ENCODE peak calls at places on chromosomes 1 and 21, in ten cellular contexts. J is psoas muscle; R is left ventricle myocardium inferior; B is tibial artery; L is endodermal cell; F is PC-9; O is K562; E is AG04450; Y is stomach; G is CD8-positive, alpha-beta T cell. Z is an unnamed sample. For H3K9me3, the result is how much of the 10 kb centered on the place peaks cover.

GRCh38 chr1:201482755-201483154 is 13.8 kb upstream of the PHLDA3 start:
- DNase-seq in J (no peak), R (no peak), B (no peak), L (no peak), F (no peak), O (no peak), E (no peak), Y (no peak), G (no peak), Z (no peak)

GRCh38 chr21:17387030-17387617 is 125.7 kb upstream of the CXADR start:
- DNase-seq in J (no peak), R (no peak), B (no peak), L (peak), F (peak), O (peak), E (peak), Y (peak), G (no peak), Z (peak)

GRCh38 chr1:65063025-65063424 is 85.0 kb upstream of the AK4 start:
- DNase-seq in J (no peak), R (no peak), B (no peak), L (no peak), F (no peak), O (no peak), E (no peak), Y (no peak), G (no peak), Z (no peak)

GRCh38 chr1:205283270-205284147 is 38.0 kb downstream of the NUAK2 start:
- DNase-seq in J (no peak), R (no peak), B (no peak), L (no peak), F (no peak), O (no peak), E (no peak), Y (no peak), G (no peak), Z (no peak)

GRCh38 chr21:33212159-33212851 is 17.4 kb upstream of the IFNAR2 start:
- DNase-seq in J (no peak), R (no peak), B (no peak), L (no peak), F (no peak), O (peak), E (peak), Y (no peak), G (peak), Z (no peak)

GRCh38 chr21:34808569-34809204 is 139.9 kb downstream of the CLIC6 start:
- DNase-seq in J (no peak), R (no peak), B (no peak), L (no peak), F (no peak), O (no peak), E (peak), Y (no peak), G (no peak), Z (no peak)

GRCh38 chr1:205124726-205125125 is 2.9 kb upstream of the RBBP5 start:
- DNase-seq in J (no peak), R (no peak), B (no peak), L (no peak), F (no peak), O (no peak), E (no peak), Y (no peak), G (no peak), Z (no peak)

GRCh38 chr1:168365719-168366474 is 85.2 kb downstream of the TBX19 start:
- DNase-seq in J (no peak), R (no peak), B (no peak), L (no peak), F (no peak), O (peak), E (no peak), Y (no peak), G (no peak), Z (no peak)

GRCh38 chr1:201214886-201215285 is 24.3 kb downstream of the IGFN1 start:
- DNase-seq in J (no peak), R (no peak), B (no peak), L (peak), F (no peak), O (no peak), E (no peak), Y (peak), G (no peak), Z (peak)

GRCh38 chr1:202505356-202505755 is 156.9 kb downstream of the PPP1R12B start:
- DNase-seq in J (no peak), R (no peak), B (peak), L (no peak), F (no peak), O (no peak), E (peak), Y (no peak), G (no peak), Z (no peak)

GRCh38 chr1:69406244-69406643 is 161.5 kb upstream of the LRRC7 start:
- DNase-seq in J (no peak), R (no peak), B (no peak), L (no peak), F (no peak), O (no peak), E (no peak), Y (no peak), G (no peak), Z (no peak)

GRCh38 chr1:12166834-12167492 is at the start of gene TNFRSF1B:
- DNase-seq in J (peak), R (peak), B (no peak), L (peak), F (no peak), O (peak), E (no peak), Y (peak), G (peak), Z (peak)

GRCh38 chr1:8903908-8904650 is 25.6 kb upstream of the ENO1 start:
- DNase-seq in J (peak), R (no peak), B (peak), L (no peak), F (peak), O (no peak), E (peak), Y (peak), G (no peak), Z (no peak)

GRCh38 chr1:190754769-190755168 is 277.1 kb upstream of the BRINP3 start:
- DNase-seq in J (no peak), R (no peak), B (no peak), L (no peak), F (no peak), O (peak), E (peak), Y (no peak), G (no peak), Z (no peak)

GRCh38 chr21:46116846-46117585 is 19.1 kb downstream of the COL6A2 start:
- DNase-seq in J (no peak), R (peak), B (peak), L (peak), F (no peak), O (no peak), E (no peak), Y (no peak), G (peak), Z (peak)

GRCh38 chr1:52551476-52552235 is 1.2 kb downstream of the TUT4 start:
- DNase-seq in J (no peak), R (no peak), B (no peak), L (peak), F (no peak), O (no peak), E (no peak), Y (no peak), G (peak), Z (peak)

GRCh38 chr1:25532970-25533369 is 10.4 kb upstream of the LDLRAP1 start:
- DNase-seq in J (no peak), R (no peak), B (no peak), L (no peak), F (no peak), O (no peak), E (no peak), Y (no peak), G (no peak), Z (no peak)

GRCh38 chr1:38875811-38876210 is 2.7 kb upstream of the MYCBP start:
- DNase-seq in J (no peak), R (no peak), B (no peak), L (no peak), F (no peak), O (no peak), E (no peak), Y (no peak), G (no peak), Z (no peak)

GRCh38 chr1:38870996-38871395 is 2.2 kb downstream of the MYCBP start:
- DNase-seq in J (no peak), R (no peak), B (no peak), L (no peak), F (no peak), O (no peak), E (no peak), Y (no peak), G (no peak), Z (no peak)

GRCh38 chr1:38872401-38873026 is 634 bp downstream of the MYCBP start:
- DNase-seq in J (peak), R (no peak), B (no peak), L (no peak), F (no peak), O (peak), E (no peak), Y (peak), G (peak), Z (peak)

GRCh38 chr1:38873027-38873969 is at the start of gene MYCBP:
- DNase-seq in J (peak), R (peak), B (peak), L (peak), F (peak), O (peak), E (peak), Y (peak), G (peak), Z (peak)
- TF ChIP-seq CTCF in J (peak), R (peak), B (peak), L (peak), F (peak), O (peak), E (peak), Y (peak), G (no peak), Z (no peak)

GRCh38 chr1:2825487-2826189 is 24.1 kb upstream of the TTC34 start:
- DNase-seq in J (peak), R (no peak), B (no peak), L (no peak), F (no peak), O (no peak), E (no peak), Y (no peak), G (no peak), Z (no peak)

GRCh38 chr1:2826316-2826715 is 24.8 kb upstream of the TTC34 start:
- DNase-seq in J (peak), R (no peak), B (no peak), L (no peak), F (no peak), O (no peak), E (no peak), Y (no peak), G (no peak), Z (no peak)

GRCh38 chr1:2823921-2824660 is 22.6 kb upstream of the TTC34 start:
- DNase-seq in J (no peak), R (no peak), B (no peak), L (no peak), F (no peak), O (no peak), E (no peak), Y (no peak), G (no peak), Z (no peak)

GRCh38 chr1:2826736-2827292 is 25.3 kb upstream of the TTC34 start:
- DNase-seq in J (no peak), R (no peak), B (no peak), L (no peak), F (no peak), O (no peak), E (no peak), Y (no peak), G (no peak), Z (no peak)

GRCh38 chr1:2824999-2825398 is 23.5 kb upstream of the TTC34 start:
- DNase-seq in J (peak), R (no peak), B (no peak), L (no peak), F (no peak), O (no peak), E (no peak), Y (no peak), G (no peak), Z (no peak)
- H3K9me3 ChIP-seq in J (under half), R (under half), B (under half), L (under half), F (under half), O (under half), E (half or more), Y (under half), G (under half), Z (under half)

GRCh38 chr1:107590895-107591622 is 373.9 kb downstream of the VAV3 start:
- DNase-seq in J (no peak), R (no peak), B (no peak), L (no peak), F (no peak), O (no peak), E (no peak), Y (no peak), G (no peak), Z (no peak)

GRCh38 chr1:107597290-107597689 is 367.7 kb downstream of the VAV3 start:
- DNase-seq in J (no peak), R (no peak), B (no peak), L (no peak), F (no peak), O (no peak), E (no peak), Y (no peak), G (no peak), Z (no peak)

GRCh38 chr1:107590087-107590486 is 374.9 kb downstream of the VAV3 start:
- DNase-seq in J (no peak), R (no peak), B (no peak), L (no peak), F (no peak), O (no peak), E (no peak), Y (no peak), G (no peak), Z (no peak)

GRCh38 chr1:107594541-107594940 is 370.4 kb downstream of the VAV3 start:
- DNase-seq in J (no peak), R (no peak), B (no peak), L (no peak), F (peak), O (no peak), E (no peak), Y (no peak), G (no peak), Z (no peak)

DNA sequence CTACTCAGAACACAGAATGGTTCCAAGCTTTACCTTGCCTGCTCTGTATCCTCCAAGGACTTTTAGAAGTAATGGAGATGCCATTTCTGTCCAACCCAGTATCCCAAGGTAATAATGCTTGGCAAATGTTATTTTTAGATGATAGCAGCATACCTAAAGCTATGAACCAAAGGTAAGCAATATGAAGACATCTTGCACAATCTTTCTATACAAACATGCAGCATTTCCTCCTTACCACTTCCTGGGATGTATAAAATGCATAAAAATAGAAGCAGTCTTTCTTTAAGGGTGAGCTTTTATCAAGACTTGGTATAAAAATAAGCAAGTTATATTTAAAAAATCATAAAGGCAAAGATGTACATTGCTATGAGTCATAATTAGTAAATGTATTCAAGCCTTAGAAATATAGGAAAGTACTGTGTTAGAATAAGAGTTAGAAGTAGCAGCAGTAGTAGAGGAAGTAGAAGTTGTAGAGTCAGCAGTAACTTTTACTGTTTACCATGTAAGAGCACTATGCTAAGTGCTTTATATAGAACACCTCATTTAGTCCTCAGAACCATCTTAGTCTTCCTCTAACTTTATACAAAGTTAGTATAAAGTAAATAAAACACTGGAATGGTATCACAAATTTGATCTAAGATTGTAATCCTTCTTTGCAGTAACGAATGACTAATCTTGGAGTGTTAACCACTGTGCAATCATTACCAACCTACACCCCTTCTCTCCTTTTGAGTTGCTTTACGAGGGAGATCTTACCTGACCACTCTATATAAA is 371.4 kb downstream of the VAV3 start:
- DNase-seq in J (no peak), R (no peak), B (no peak), L (no peak), F (peak), O (no peak), E (no peak), Y (no peak), G (no peak), Z (no peak)
- H3K27ac ChIP-seq in J (no peak), R (no peak), B (no peak), L (no peak), F (peak), O (no peak), E (no peak), Y (no peak), G (no peak), Z (no peak)

DNA sequence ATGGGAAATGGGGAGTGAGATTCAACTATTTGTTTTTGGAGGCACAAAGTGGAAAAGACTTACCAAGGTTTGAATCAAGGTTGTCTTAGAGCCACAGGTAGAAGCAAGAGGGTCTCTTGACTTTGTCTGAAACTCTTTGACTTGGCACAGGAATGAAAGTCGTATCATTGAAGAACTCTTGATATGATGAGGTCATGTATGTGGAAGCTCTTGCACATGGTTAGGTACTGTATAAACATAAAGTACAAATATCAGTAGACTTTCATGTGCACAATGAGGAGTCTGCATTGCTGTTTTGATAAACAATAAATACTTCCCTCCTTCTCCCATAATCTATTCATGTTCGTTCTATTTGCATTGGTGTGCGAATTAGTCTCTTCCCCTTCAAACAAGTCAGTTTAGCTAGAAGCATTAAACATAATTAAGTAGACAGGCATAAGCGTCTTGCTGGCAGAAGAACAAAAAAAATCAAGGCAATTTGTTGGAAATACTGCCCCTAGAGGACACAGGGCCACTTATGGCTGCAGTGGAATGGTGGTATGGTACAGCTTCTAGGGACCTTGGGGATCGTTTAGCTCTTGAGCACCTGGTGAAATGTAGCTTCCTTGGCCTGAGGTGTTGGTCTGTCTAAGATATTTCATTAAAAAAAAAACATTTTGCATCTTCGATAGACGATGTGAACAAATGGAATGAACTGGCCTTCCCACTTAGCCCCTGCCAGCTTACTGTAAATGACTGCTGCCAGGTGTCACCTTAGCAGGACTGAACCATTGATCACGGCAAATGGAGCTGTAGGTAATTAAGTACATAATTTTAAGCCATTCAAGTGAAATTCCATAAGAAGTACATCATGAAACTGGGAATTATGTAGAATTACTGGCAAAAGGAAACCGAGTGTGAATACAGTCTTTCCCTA is 218.0 kb upstream of the GALNT2 start:
- DNase-seq in J (no peak), R (no peak), B (no peak), L (peak), F (no peak), O (peak), E (no peak), Y (no peak), G (no peak), Z (no peak)
- TF ChIP-seq CTCF in J (peak), R (peak), B (no peak), L (peak), F (peak), O (peak), E (peak), Y (peak), G (no peak), Z (no peak)

GRCh38 chr1:4711944-4712343 is 57.5 kb downstream of the AJAP1 start:
- DNase-seq in J (no peak), R (no peak), B (no peak), L (no peak), F (no peak), O (no peak), E (no peak), Y (no peak), G (no peak), Z (no peak)

GRCh38 chr1:4708853-4709507 is 54.6 kb downstream of the AJAP1 start:
- DNase-seq in J (no peak), R (no peak), B (no peak), L (no peak), F (no peak), O (no peak), E (no peak), Y (no peak), G (no peak), Z (no peak)

GRCh38 chr1:4710592-4711190 is 56.3 kb downstream of the AJAP1 start:
- DNase-seq in J (no peak), R (no peak), B (no peak), L (peak), F (no peak), O (no peak), E (no peak), Y (no peak), G (no peak), Z (no peak)

GRCh38 chr1:4713669-4714068 is 59.3 kb downstream of the AJAP1 start:
- DNase-seq in J (no peak), R (no peak), B (no peak), L (no peak), F (no peak), O (no peak), E (no peak), Y (no peak), G (peak), Z (no peak)

GRCh38 chr1:4711191-4711915 is 56.9 kb downstream of the AJAP1 start:
- DNase-seq in J (no peak), R (no peak), B (no peak), L (peak), F (no peak), O (no peak), E (no peak), Y (no peak), G (no peak), Z (no peak)
- H3K9me3 ChIP-seq in J (under half), R (under half), B (under half), L (under half), F (under half), O (under half), E (half or more), Y (under half), G (under half), Z (under half)

DNA sequence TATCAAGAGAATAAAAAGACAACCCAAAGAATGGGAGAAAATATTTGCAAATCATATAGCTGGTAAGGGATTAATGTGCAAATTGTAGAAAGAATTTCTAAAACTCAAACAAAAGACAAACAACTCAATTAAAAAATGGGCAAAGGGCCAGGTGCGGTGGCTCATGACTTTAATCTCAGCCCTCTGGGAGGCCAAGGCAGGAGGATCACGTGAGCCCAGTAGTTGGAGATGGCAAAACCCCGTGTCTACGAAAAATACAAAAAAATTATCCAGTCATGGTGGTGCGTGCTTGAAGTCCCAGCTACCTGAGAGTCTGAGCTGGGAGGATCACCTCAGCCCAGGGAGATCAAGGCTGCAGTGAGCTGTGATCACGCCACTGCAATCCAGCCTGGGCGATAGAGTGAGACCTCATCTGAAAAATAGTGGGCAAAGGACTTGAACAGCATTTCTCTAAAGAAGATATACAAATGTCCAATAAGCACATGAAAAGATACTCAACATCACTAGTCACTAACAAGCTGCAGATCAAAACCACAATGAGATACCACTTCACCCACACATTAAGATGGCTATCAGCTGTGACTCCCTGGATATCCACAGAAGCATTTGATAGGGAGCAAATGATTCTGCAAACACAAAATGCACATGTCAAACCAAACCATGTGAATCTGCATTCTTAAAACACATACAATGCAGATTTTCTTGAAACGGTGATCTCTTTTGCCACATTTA is 20.9 kb downstream of the SLC30A1 start:
- DNase-seq in J (no peak), R (no peak), B (no peak), L (no peak), F (no peak), O (no peak), E (no peak), Y (no peak), G (no peak), Z (no peak)
- H3K27ac ChIP-seq in J (no peak), R (no peak), B (no peak), L (no peak), F (no peak), O (no peak), E (no peak), Y (no peak), G (no peak), Z (no peak)